ENCODE peak calls at places on chromosomes 7 and 10, in nine cellular contexts. B is stomach; V is neural crest cell; L is AG09319; I is anterior cingulate cortex; Z is non-pigmented ciliary epithelial cell; N is stimulated activated CD8-positive, alpha-beta memory T cell treated with anti-CD3 and anti-CD28 coated beads, Interleukin-15, amount 100 ng/mL, for 24 hours; M is adipocyte; F is ELF-1. S is an unnamed sample.

GRCh38 chr10:73843254-73843653 is 31.1 kb downstream of the CAMK2G start:
- DNase-seq in B (no peak), V (no peak), L (no peak), I (no peak), Z (no peak), N (no peak), M (no peak), F (no peak), S (no peak)

GRCh38 chr7:148588168-148588890 is 2.2 kb upstream of the C7orf33 start:
- DNase-seq in B (no peak), V (no peak), L (no peak), I (no peak), Z (no peak), N (no peak), M (no peak), F (no peak), S (no peak)

GRCh38 chr7:93948106-93948505 is 26.6 kb downstream of the GNG11 start:
- DNase-seq in B (no peak), V (no peak), L (no peak), I (no peak), Z (no peak), N (no peak), M (peak), F (no peak), S (no peak)

GRCh38 chr7:37231613-37232012 is 217.1 kb downstream of the ELMO1 start:
- DNase-seq in B (no peak), V (no peak), L (no peak), I (no peak), Z (no peak), N (no peak), M (no peak), F (no peak), S (no peak)

GRCh38 chr7:77913977-77914607 is 115.5 kb downstream of the PHTF2 start:
- DNase-seq in B (no peak), V (no peak), L (peak), I (no peak), Z (no peak), N (no peak), M (peak), F (no peak), S (no peak)

GRCh38 chr10:124995605-124996004 is 53.7 kb downstream of the ZRANB1 start:
- DNase-seq in B (no peak), V (no peak), L (no peak), I (no peak), Z (no peak), N (no peak), M (no peak), F (no peak), S (no peak)

GRCh38 chr10:36254191-36254590 is 612.1 kb upstream of the FZD8 start:
- DNase-seq in B (peak), V (no peak), L (no peak), I (no peak), Z (no peak), N (no peak), M (peak), F (no peak), S (no peak)

GRCh38 chr10:15452545-15452944 is 81.5 kb upstream of the FAM171A1 start:
- DNase-seq in B (no peak), V (no peak), L (no peak), I (no peak), Z (no peak), N (no peak), M (no peak), F (no peak), S (no peak)

GRCh38 chr7:55593172-55593514 is 20.8 kb upstream of the VOPP1 start:
- DNase-seq in B (no peak), V (no peak), L (no peak), I (no peak), Z (no peak), N (no peak), M (no peak), F (no peak), S (no peak)

GRCh38 chr7:96310106-96310505 is 11.8 kb downstream of the SLC25A13 start:
- DNase-seq in B (no peak), V (no peak), L (peak), I (no peak), Z (no peak), N (no peak), M (peak), F (no peak), S (no peak)

GRCh38 chr7:66419210-66419609 is 209.5 kb upstream of the KCTD7 start:
- DNase-seq in B (no peak), V (no peak), L (no peak), I (no peak), Z (no peak), N (no peak), M (no peak), F (no peak), S (no peak)

GRCh38 chr7:146486519-146486918 is 369.9 kb downstream of the CNTNAP2 start:
- DNase-seq in B (no peak), V (no peak), L (no peak), I (peak), Z (no peak), N (no peak), M (no peak), F (no peak), S (no peak)

GRCh38 chr10:7267142-7267541 is 143.7 kb downstream of the SFMBT2 start:
- DNase-seq in B (no peak), V (no peak), L (no peak), I (no peak), Z (no peak), N (no peak), M (no peak), F (no peak), S (no peak)

GRCh38 chr7:2004841-2005351 is 227.8 kb downstream of the MAD1L1 start:
- DNase-seq in B (no peak), V (no peak), L (no peak), I (no peak), Z (no peak), N (no peak), M (no peak), F (no peak), S (no peak)

GRCh38 chr7:123771846-123772245 is 23.0 kb upstream of the WASL start:
- DNase-seq in B (no peak), V (no peak), L (no peak), I (no peak), Z (no peak), N (no peak), M (no peak), F (peak), S (no peak)

GRCh38 chr7:40311307-40311706 is 176.5 kb downstream of the SUGCT start:
- DNase-seq in B (no peak), V (no peak), L (no peak), I (no peak), Z (no peak), N (no peak), M (no peak), F (no peak), S (no peak)

GRCh38 chr7:22565315-22565811 is 65.4 kb upstream of the STEAP1B start:
- DNase-seq in B (no peak), V (no peak), L (no peak), I (peak), Z (no peak), N (no peak), M (peak), F (peak), S (peak)

GRCh38 chr10:60801538-60801937 is 23.3 kb downstream of the CDK1 start:
- DNase-seq in B (no peak), V (no peak), L (peak), I (no peak), Z (no peak), N (no peak), M (peak), F (no peak), S (no peak)

GRCh38 chr10:43234471-43235041 is 32.3 kb downstream of the RASGEF1A start:
- DNase-seq in B (no peak), V (no peak), L (no peak), I (no peak), Z (no peak), N (no peak), M (no peak), F (no peak), S (no peak)

GRCh38 chr7:98559219-98559618 is 57.9 kb upstream of the NPTX2 start:
- DNase-seq in B (no peak), V (no peak), L (no peak), I (no peak), Z (no peak), N (no peak), M (no peak), F (no peak), S (no peak)

GRCh38 chr10:89414146-89414878 is at the start of gene IFIT5:
- DNase-seq in B (peak), V (peak), L (no peak), I (peak), Z (no peak), N (peak), M (peak), F (peak), S (no peak)

GRCh38 chr7:47327306-47327697 is 254.6 kb downstream of the TNS3 start:
- DNase-seq in B (no peak), V (no peak), L (no peak), I (no peak), Z (no peak), N (no peak), M (no peak), F (no peak), S (no peak)

GRCh38 chr7:99366646-99367045 is 7.9 kb upstream of the ARPC1B start:
- DNase-seq in B (no peak), V (no peak), L (no peak), I (no peak), Z (no peak), N (no peak), M (no peak), F (peak), S (no peak)

GRCh38 chr7:112799473-112799872 is 9.3 kb upstream of the TMEM168 start:
- DNase-seq in B (no peak), V (no peak), L (no peak), I (no peak), Z (no peak), N (no peak), M (no peak), F (no peak), S (no peak)

GRCh38 chr7:29878081-29878688 is 71.9 kb downstream of the WIPF3 start:
- DNase-seq in B (peak), V (no peak), L (no peak), I (no peak), Z (no peak), N (no peak), M (peak), F (no peak), S (no peak)

GRCh38 chr7:82263880-82264751 is 179.5 kb downstream of the CACNA2D1 start:
- DNase-seq in B (no peak), V (no peak), L (no peak), I (no peak), Z (no peak), N (no peak), M (no peak), F (no peak), S (no peak)

GRCh38 chr10:50538473-50539398 is 85.0 kb downstream of the SGMS1 start:
- DNase-seq in B (peak), V (peak), L (no peak), I (peak), Z (no peak), N (no peak), M (no peak), F (no peak), S (no peak)

GRCh38 chr10:11320809-11321520 is 290.5 kb downstream of the USP6NL start:
- DNase-seq in B (no peak), V (no peak), L (no peak), I (peak), Z (no peak), N (no peak), M (no peak), F (no peak), S (no peak)

S was measured in kidney epithelial cell.